ENCODE peak calls at places on chromosome 13, in four cellular contexts. One of them, this sample, is unnamed.

GRCh38 chr13:27309967-27310598 is 39.5 kb downstream of the RASL11A start:
- DNase-seq in AG10803: no peak
- DNase-seq in A549: no peak
- DNase-seq in neural progenitor cell: no peak
- DNase-seq in this sample: peak; percentile 42

GRCh38 chr13:21675095-21676007 is 4.5 kb downstream of the FGF9 start:
- DNase-seq in AG10803: no peak
- DNase-seq in neural progenitor cell: peak; percentile 56
- DNase-seq in A549: no peak
- DNase-seq in this sample: no peak

GRCh38 chr13:109273326-109273751 is 513.0 kb downstream of the IRS2 start:
- DNase-seq in AG10803: peak; percentile 36
- DNase-seq in A549: no peak
- DNase-seq in neural progenitor cell: no peak
- DNase-seq in this sample: peak; percentile 88

GRCh38 chr13:65499251-65499650 is 1730.9 kb downstream of the PCDH9 start:
- DNase-seq in AG10803: peak; percentile 54
- DNase-seq in neural progenitor cell: no peak
- DNase-seq in A549: no peak
- DNase-seq in this sample: peak; percentile 25

GRCh38 chr13:20431080-20431479 is 94.6 kb downstream of the CRYL1 start:
- DNase-seq in neural progenitor cell: no peak
- DNase-seq in AG10803: no peak
- DNase-seq in A549: no peak
- DNase-seq in this sample: no peak

GRCh38 chr13:108797354-108797753 is 167.9 kb downstream of the MYO16 start:
- DNase-seq in AG10803: no peak
- DNase-seq in A549: no peak
- DNase-seq in neural progenitor cell: no peak
- DNase-seq in this sample: no peak

GRCh38 chr13:28741080-28741479 is 22.3 kb upstream of the SLC46A3 start:
- DNase-seq in AG10803: peak; percentile 15
- DNase-seq in neural progenitor cell: no peak
- DNase-seq in A549: no peak
- DNase-seq in this sample: peak; percentile 32

GRCh38 chr13:98528663-98529064 is 48.2 kb downstream of the STK24 start:
- DNase-seq in A549: no peak
- DNase-seq in AG10803: peak; percentile 70
- DNase-seq in neural progenitor cell: no peak
- DNase-seq in this sample: peak; percentile 74

GRCh38 chr13:47598340-47598911 is 402.6 kb downstream of the SUCLA2 start:
- DNase-seq in neural progenitor cell: no peak
- DNase-seq in AG10803: peak; percentile 24
- DNase-seq in A549: no peak
- DNase-seq in this sample: peak; percentile 41

GRCh38 chr13:60986301-60986700 is 429.3 kb downstream of the PCDH20 start:
- DNase-seq in neural progenitor cell: no peak
- DNase-seq in AG10803: no peak
- DNase-seq in A549: no peak
- DNase-seq in this sample: no peak

GRCh38 chr13:113544071-113544891 is 40.3 kb upstream of the TFDP1 start:
- DNase-seq in AG10803: no peak
- DNase-seq in neural progenitor cell: no peak
- DNase-seq in A549: no peak
- DNase-seq in this sample: no peak

DNA sequence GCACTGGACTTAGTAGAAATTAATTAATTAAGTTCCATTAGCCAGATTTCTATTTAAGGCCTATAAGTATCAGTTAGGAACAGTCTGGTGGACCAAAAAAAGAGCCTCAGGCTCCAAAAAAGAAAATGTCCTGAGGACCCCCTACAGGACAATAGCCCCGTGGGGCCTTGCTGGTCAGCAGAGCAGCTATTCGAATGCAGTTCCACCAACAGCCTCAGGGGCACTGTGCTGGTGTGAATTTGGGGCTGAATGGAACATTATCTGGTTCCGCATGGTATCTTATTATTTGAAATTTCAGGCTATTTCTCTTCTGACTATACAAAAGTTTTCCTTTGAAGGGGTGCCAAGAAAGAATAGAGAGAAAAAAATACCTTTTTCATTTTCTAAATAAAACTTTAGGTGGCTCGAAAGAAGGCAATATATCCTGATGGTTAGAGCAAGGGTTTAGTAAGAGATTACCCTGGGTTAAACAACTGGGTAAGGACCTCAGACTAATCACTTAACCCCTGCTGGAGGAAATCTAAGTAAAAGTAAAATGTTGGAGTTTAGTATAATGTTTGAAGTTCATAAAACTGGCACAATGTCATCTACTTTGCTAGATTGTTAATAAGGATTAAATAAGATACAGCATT is 147.2 kb downstream of the MIPEP start:
- DNase-seq in AG10803: no peak
- DNase-seq in A549: peak; percentile 44
- DNase-seq in neural progenitor cell: peak; percentile 68
- DNase-seq in this sample: peak; percentile 15
- TF ChIP-seq CTCF in AG10803: peak; percentile 42
- TF ChIP-seq CTCF in A549: peak; percentile 16
- TF ChIP-seq CTCF in neural progenitor cell: peak; percentile 75
- TF ChIP-seq CTCF in this sample: peak; percentile 48

GRCh38 chr13:33185853-33186252 is 99.7 kb downstream of the STARD13 start:
- DNase-seq in AG10803: no peak
- DNase-seq in A549: no peak
- DNase-seq in neural progenitor cell: no peak
- DNase-seq in this sample: peak; percentile 55
- H3K4me3 ChIP-seq in AG10803: no peak overlapping the region
- H3K4me3 ChIP-seq in A549: no peak overlapping the region
- H3K4me3 ChIP-seq in neural progenitor cell: no peak overlapping the region
- H3K4me3 ChIP-seq in this sample: no peak overlapping the region

DNA sequence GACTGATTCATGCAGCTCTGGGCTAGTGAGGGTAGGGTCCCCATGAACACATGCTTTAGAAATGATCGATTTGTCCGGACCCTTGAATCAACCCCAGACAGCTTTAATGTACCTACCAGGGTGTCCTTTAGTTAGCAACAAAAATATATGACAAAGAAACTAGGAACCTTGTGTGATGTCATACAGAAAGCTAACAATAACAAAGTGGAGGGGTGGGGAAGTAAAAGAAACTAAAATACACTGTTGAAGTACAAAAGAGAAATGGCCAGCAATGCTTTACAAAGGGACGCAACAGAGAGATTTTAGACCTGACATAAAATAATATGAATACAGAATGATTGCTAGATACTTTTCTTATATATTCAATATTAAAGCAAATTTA is 40.0 kb downstream of the DZIP1 start:
- DNase-seq in AG10803: no peak
- DNase-seq in A549: no peak
- DNase-seq in neural progenitor cell: no peak
- DNase-seq in this sample: no peak
- TF ChIP-seq CTCF in AG10803: no peak
- TF ChIP-seq CTCF in A549: no peak
- TF ChIP-seq CTCF in neural progenitor cell: no peak
- TF ChIP-seq CTCF in this sample: no peak

GRCh38 chr13:25169951-25170553 is 2.0 kb downstream of the AMER2 start:
- DNase-seq in A549: no peak
- DNase-seq in AG10803: no peak
- DNase-seq in neural progenitor cell: no peak
- DNase-seq in this sample: no peak

GRCh38 chr13:25171517-25172302 is at the start of gene AMER2:
- DNase-seq in AG10803: peak; percentile 4
- DNase-seq in neural progenitor cell: peak; percentile 86
- DNase-seq in A549: no peak
- DNase-seq in this sample: peak; percentile 11

GRCh38 chr13:25170554-25171107 is 1.5 kb downstream of the AMER2 start:
- DNase-seq in neural progenitor cell: peak; percentile 67
- DNase-seq in AG10803: no peak
- DNase-seq in A549: no peak
- DNase-seq in this sample: no peak

GRCh38 chr13:25172303-25172630 is 179 bp upstream of the AMER2 start:
- DNase-seq in AG10803: no peak
- DNase-seq in A549: no peak
- DNase-seq in neural progenitor cell: peak; percentile 33
- DNase-seq in this sample: no peak

DNA sequence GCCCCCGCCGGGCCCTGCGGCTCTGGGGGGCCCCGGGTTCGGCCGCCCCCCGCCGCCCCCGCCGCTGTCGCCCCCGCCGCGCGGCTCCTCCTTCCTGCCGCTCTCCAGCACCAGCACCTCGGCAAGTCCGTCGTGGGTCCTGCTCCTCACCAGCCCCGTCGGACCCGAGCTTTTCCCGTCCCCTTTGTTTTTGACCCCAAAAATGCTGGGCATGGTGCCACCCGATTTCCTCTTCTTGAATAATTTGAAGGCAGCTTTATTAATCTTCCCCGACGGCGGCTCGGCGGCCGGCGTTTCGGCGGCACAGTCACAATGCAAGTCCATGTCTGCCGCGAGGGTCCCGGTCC is 945 bp downstream of the AMER2 start:
- DNase-seq in A549: no peak
- DNase-seq in neural progenitor cell: no peak
- DNase-seq in AG10803: no peak
- DNase-seq in this sample: no peak
- H3K4me3 ChIP-seq in A549: peak overlapping the region; percentile 40
- H3K4me3 ChIP-seq in neural progenitor cell: peak overlapping the region; percentile 67
- H3K4me3 ChIP-seq in AG10803: no peak overlapping the region
- H3K4me3 ChIP-seq in this sample: no peak overlapping the region

DNA sequence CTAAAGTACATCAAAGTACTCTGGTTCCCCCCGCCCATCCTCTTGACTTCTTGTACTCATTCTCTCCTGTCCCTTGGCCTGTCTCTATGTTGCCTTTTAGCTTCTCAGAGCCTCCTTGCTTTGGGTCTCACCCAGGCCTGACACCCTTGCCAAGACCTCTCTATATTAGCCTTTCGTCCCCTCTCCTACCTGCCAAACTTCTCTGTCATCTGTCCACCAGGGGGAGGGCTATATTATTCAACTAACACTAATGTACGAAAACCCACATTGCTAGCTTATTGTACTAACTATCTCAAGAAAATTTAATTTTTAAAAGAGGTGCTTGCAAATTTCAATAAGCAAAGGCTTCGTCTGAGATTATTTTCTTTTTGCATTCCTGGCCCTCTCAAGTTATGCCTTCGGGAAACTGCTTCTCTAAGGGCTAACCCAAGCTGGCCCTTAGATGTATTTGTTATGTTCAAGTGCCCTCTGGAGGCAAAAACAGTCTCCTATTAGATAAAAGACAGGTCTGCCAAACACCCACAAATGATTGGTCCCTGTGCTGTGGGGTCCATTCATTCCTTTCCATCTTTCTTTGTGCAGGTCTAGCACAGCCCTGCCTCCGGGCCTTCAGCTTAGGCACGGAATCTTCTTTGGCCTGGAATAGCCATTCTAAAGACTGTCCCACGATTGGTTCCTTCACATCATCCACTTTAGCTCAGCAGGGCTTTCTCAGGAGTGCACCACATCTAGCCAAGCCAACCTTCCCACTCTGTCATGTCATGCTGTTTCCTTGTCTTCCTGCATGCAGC is 6.4 kb upstream of the MRPS31 start:
- DNase-seq in neural progenitor cell: peak; percentile 66
- DNase-seq in AG10803: peak; percentile 46
- DNase-seq in A549: peak; percentile 35
- DNase-seq in this sample: peak; percentile 57
- TF ChIP-seq CTCF in neural progenitor cell: peak; percentile 80
- TF ChIP-seq CTCF in AG10803: peak; percentile 57
- TF ChIP-seq CTCF in A549: peak; percentile 92
- TF ChIP-seq CTCF in this sample: peak; percentile 46

DNA sequence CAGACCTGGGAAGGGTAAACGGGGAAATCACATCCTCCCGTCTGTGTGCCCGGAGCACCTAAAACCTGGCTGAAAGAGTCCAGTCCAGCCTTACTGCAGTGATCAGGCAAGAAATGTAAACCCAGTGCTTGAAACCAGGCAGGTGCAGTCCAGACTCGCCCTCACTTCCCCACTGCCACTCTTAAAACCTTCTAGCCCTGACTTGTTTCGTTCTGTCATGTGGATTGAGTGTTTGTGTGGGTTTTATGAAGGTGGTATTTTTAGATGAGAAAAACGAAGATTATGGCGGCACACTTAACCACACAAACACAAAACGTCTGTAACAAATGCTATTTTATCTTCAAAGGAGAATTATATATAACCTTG is 836 bp upstream of the CKAP2 start:
- DNase-seq in AG10803: no peak
- DNase-seq in neural progenitor cell: peak; percentile 32
- DNase-seq in A549: no peak
- DNase-seq in this sample: no peak
- H3K4me3 ChIP-seq in AG10803: peak overlapping the region; percentile 94
- H3K4me3 ChIP-seq in neural progenitor cell: peak overlapping the region; percentile 89
- H3K4me3 ChIP-seq in A549: peak overlapping the region; percentile 96
- H3K4me3 ChIP-seq in this sample: peak overlapping the region; percentile 54

GRCh38 chr13:63910406-63910957 is 2494.8 kb upstream of the PCDH20 start:
- DNase-seq in neural progenitor cell: peak; percentile 66
- DNase-seq in A549: no peak
- DNase-seq in AG10803: no peak
- DNase-seq in this sample: no peak

DNA sequence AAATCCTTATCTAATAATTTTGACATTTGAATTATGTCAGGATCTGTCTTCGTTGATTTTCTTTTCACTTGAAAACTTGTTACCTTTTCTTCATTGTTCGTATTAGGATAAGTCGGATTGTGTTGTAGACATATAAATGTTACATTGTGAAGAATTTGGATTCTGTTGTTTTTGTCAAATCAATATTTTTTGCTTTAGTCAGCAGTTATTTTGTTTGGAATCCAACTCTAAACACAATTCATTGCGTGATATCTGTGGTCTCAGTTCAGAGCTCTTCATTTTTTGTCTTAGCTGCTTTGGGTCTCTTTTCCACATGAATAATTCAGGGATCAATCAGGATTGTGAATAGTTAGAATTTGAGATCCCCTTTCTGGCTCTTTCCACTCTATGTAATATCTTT is 2494.1 kb upstream of the PCDH20 start:
- DNase-seq in AG10803: no peak
- DNase-seq in A549: no peak
- DNase-seq in neural progenitor cell: no peak
- DNase-seq in this sample: no peak
- TF ChIP-seq CTCF in AG10803: no peak
- TF ChIP-seq CTCF in A549: no peak
- TF ChIP-seq CTCF in neural progenitor cell: no peak
- TF ChIP-seq CTCF in this sample: no peak